ENCODE peak calls at places on chromosomes 13 and 19, in ten cellular contexts. One of them, this sample, is unnamed.

GRCh38 chr19:38213911-38214625 is 10.0 kb downstream of the DPF1 start:
- DNase-seq in G401: no peak
- DNase-seq in NCI-H1092: no peak
- DNase-seq in cardiac fibroblast: peak; percentile 29
- DNase-seq in stimulated activated CD4-positive, alpha-beta T cell treated with anti-CD3 and anti-CD28 coated beads, Interleukin-1b, Interleukin-23, amount 100 ng/mL, for 1 hour: no peak
- DNase-seq in activated CD4-positive, alpha-beta T cell treated with anti-CD3 and anti-CD28 coated beads, Interleukin-2, amount 50 U/mL, for 1 hour: peak; percentile 58
- DNase-seq in choroid plexus epithelial cell: peak; percentile 52
- DNase-seq in RPMI8226: peak; percentile 85
- DNase-seq in activated naive CD8-positive, alpha-beta T cell treated with anti-CD3 and anti-CD28 coated beads, Interleukin-2, amount 50 U/mL, for 24 hours: peak; percentile 77
- DNase-seq in amniotic stem cell: no peak
- DNase-seq in this sample: no peak

GRCh38 chr19:17772172-17772571 is 20.9 kb downstream of the FCHO1 start:
- DNase-seq in NCI-H1092: no peak
- DNase-seq in amniotic stem cell: no peak
- DNase-seq in G401: no peak
- DNase-seq in cardiac fibroblast: no peak
- DNase-seq in activated naive CD8-positive, alpha-beta T cell treated with anti-CD3 and anti-CD28 coated beads, Interleukin-2, amount 50 U/mL, for 24 hours: no peak
- DNase-seq in RPMI8226: peak; percentile 38
- DNase-seq in activated CD4-positive, alpha-beta T cell treated with anti-CD3 and anti-CD28 coated beads, Interleukin-2, amount 50 U/mL, for 1 hour: no peak
- DNase-seq in stimulated activated CD4-positive, alpha-beta T cell treated with anti-CD3 and anti-CD28 coated beads, Interleukin-1b, Interleukin-23, amount 100 ng/mL, for 1 hour: no peak
- DNase-seq in choroid plexus epithelial cell: peak; percentile 43
- DNase-seq in this sample: no peak

GRCh38 chr19:2523630-2524311 is 47.8 kb downstream of the GADD45B start:
- DNase-seq in NCI-H1092: no peak
- DNase-seq in amniotic stem cell: peak; percentile 53
- DNase-seq in stimulated activated CD4-positive, alpha-beta T cell treated with anti-CD3 and anti-CD28 coated beads, Interleukin-1b, Interleukin-23, amount 100 ng/mL, for 1 hour: no peak
- DNase-seq in choroid plexus epithelial cell: peak; percentile 68
- DNase-seq in G401: peak; percentile 61
- DNase-seq in activated naive CD8-positive, alpha-beta T cell treated with anti-CD3 and anti-CD28 coated beads, Interleukin-2, amount 50 U/mL, for 24 hours: no peak
- DNase-seq in RPMI8226: no peak
- DNase-seq in activated CD4-positive, alpha-beta T cell treated with anti-CD3 and anti-CD28 coated beads, Interleukin-2, amount 50 U/mL, for 1 hour: no peak
- DNase-seq in cardiac fibroblast: no peak
- DNase-seq in this sample: no peak

GRCh38 chr19:47267350-47267759 is 7.3 kb upstream of the INAFM1 start:
- DNase-seq in G401: peak; percentile 19
- DNase-seq in activated CD4-positive, alpha-beta T cell treated with anti-CD3 and anti-CD28 coated beads, Interleukin-2, amount 50 U/mL, for 1 hour: no peak
- DNase-seq in stimulated activated CD4-positive, alpha-beta T cell treated with anti-CD3 and anti-CD28 coated beads, Interleukin-1b, Interleukin-23, amount 100 ng/mL, for 1 hour: no peak
- DNase-seq in activated naive CD8-positive, alpha-beta T cell treated with anti-CD3 and anti-CD28 coated beads, Interleukin-2, amount 50 U/mL, for 24 hours: no peak
- DNase-seq in choroid plexus epithelial cell: no peak
- DNase-seq in cardiac fibroblast: no peak
- DNase-seq in RPMI8226: no peak
- DNase-seq in amniotic stem cell: no peak
- DNase-seq in NCI-H1092: no peak
- DNase-seq in this sample: no peak

GRCh38 chr19:50039968-50040367 is 14.2 kb downstream of the ZNF473 start:
- DNase-seq in activated naive CD8-positive, alpha-beta T cell treated with anti-CD3 and anti-CD28 coated beads, Interleukin-2, amount 50 U/mL, for 24 hours: no peak
- DNase-seq in stimulated activated CD4-positive, alpha-beta T cell treated with anti-CD3 and anti-CD28 coated beads, Interleukin-1b, Interleukin-23, amount 100 ng/mL, for 1 hour: no peak
- DNase-seq in activated CD4-positive, alpha-beta T cell treated with anti-CD3 and anti-CD28 coated beads, Interleukin-2, amount 50 U/mL, for 1 hour: no peak
- DNase-seq in cardiac fibroblast: no peak
- DNase-seq in choroid plexus epithelial cell: no peak
- DNase-seq in NCI-H1092: no peak
- DNase-seq in RPMI8226: no peak
- DNase-seq in G401: no peak
- DNase-seq in amniotic stem cell: no peak
- DNase-seq in this sample: no peak

GRCh38 chr19:40362160-40362559 is 13.7 kb downstream of the PLD3 start:
- DNase-seq in cardiac fibroblast: no peak
- DNase-seq in RPMI8226: no peak
- DNase-seq in amniotic stem cell: no peak
- DNase-seq in NCI-H1092: no peak
- DNase-seq in G401: no peak
- DNase-seq in choroid plexus epithelial cell: no peak
- DNase-seq in activated naive CD8-positive, alpha-beta T cell treated with anti-CD3 and anti-CD28 coated beads, Interleukin-2, amount 50 U/mL, for 24 hours: no peak
- DNase-seq in activated CD4-positive, alpha-beta T cell treated with anti-CD3 and anti-CD28 coated beads, Interleukin-2, amount 50 U/mL, for 1 hour: no peak
- DNase-seq in stimulated activated CD4-positive, alpha-beta T cell treated with anti-CD3 and anti-CD28 coated beads, Interleukin-1b, Interleukin-23, amount 100 ng/mL, for 1 hour: no peak
- DNase-seq in this sample: no peak

GRCh38 chr13:76293346-76293745 is 592.9 kb downstream of the KCTD12 start:
- DNase-seq in RPMI8226: no peak
- DNase-seq in NCI-H1092: no peak
- DNase-seq in choroid plexus epithelial cell: peak; percentile 91
- DNase-seq in stimulated activated CD4-positive, alpha-beta T cell treated with anti-CD3 and anti-CD28 coated beads, Interleukin-1b, Interleukin-23, amount 100 ng/mL, for 1 hour: no peak
- DNase-seq in activated CD4-positive, alpha-beta T cell treated with anti-CD3 and anti-CD28 coated beads, Interleukin-2, amount 50 U/mL, for 1 hour: no peak
- DNase-seq in amniotic stem cell: peak; percentile 3
- DNase-seq in activated naive CD8-positive, alpha-beta T cell treated with anti-CD3 and anti-CD28 coated beads, Interleukin-2, amount 50 U/mL, for 24 hours: no peak
- DNase-seq in cardiac fibroblast: peak; percentile 80
- DNase-seq in G401: no peak
- DNase-seq in this sample: no peak

GRCh38 chr19:33443638-33444195 is 70.2 kb downstream of the CEBPG start:
- DNase-seq in cardiac fibroblast: no peak
- DNase-seq in NCI-H1092: no peak
- DNase-seq in amniotic stem cell: no peak
- DNase-seq in stimulated activated CD4-positive, alpha-beta T cell treated with anti-CD3 and anti-CD28 coated beads, Interleukin-1b, Interleukin-23, amount 100 ng/mL, for 1 hour: no peak
- DNase-seq in choroid plexus epithelial cell: no peak
- DNase-seq in activated CD4-positive, alpha-beta T cell treated with anti-CD3 and anti-CD28 coated beads, Interleukin-2, amount 50 U/mL, for 1 hour: no peak
- DNase-seq in activated naive CD8-positive, alpha-beta T cell treated with anti-CD3 and anti-CD28 coated beads, Interleukin-2, amount 50 U/mL, for 24 hours: no peak
- DNase-seq in G401: no peak
- DNase-seq in RPMI8226: no peak
- DNase-seq in this sample: no peak

GRCh38 chr19:29603308-29603707 is 2.8 kb upstream of the POP4 start:
- DNase-seq in NCI-H1092: no peak
- DNase-seq in cardiac fibroblast: no peak
- DNase-seq in amniotic stem cell: no peak
- DNase-seq in RPMI8226: no peak
- DNase-seq in stimulated activated CD4-positive, alpha-beta T cell treated with anti-CD3 and anti-CD28 coated beads, Interleukin-1b, Interleukin-23, amount 100 ng/mL, for 1 hour: no peak
- DNase-seq in G401: no peak
- DNase-seq in choroid plexus epithelial cell: no peak
- DNase-seq in activated CD4-positive, alpha-beta T cell treated with anti-CD3 and anti-CD28 coated beads, Interleukin-2, amount 50 U/mL, for 1 hour: no peak
- DNase-seq in activated naive CD8-positive, alpha-beta T cell treated with anti-CD3 and anti-CD28 coated beads, Interleukin-2, amount 50 U/mL, for 24 hours: no peak
- DNase-seq in this sample: no peak

GRCh38 chr13:109835321-109835720 is 48.9 kb upstream of the IRS2 start:
- DNase-seq in RPMI8226: no peak
- DNase-seq in stimulated activated CD4-positive, alpha-beta T cell treated with anti-CD3 and anti-CD28 coated beads, Interleukin-1b, Interleukin-23, amount 100 ng/mL, for 1 hour: no peak
- DNase-seq in NCI-H1092: no peak
- DNase-seq in activated naive CD8-positive, alpha-beta T cell treated with anti-CD3 and anti-CD28 coated beads, Interleukin-2, amount 50 U/mL, for 24 hours: no peak
- DNase-seq in activated CD4-positive, alpha-beta T cell treated with anti-CD3 and anti-CD28 coated beads, Interleukin-2, amount 50 U/mL, for 1 hour: no peak
- DNase-seq in amniotic stem cell: no peak
- DNase-seq in cardiac fibroblast: peak; percentile 12
- DNase-seq in choroid plexus epithelial cell: peak; percentile 10
- DNase-seq in G401: no peak
- DNase-seq in this sample: no peak

GRCh38 chr19:36837902-36838783 is at the start of gene ZNF790:
- DNase-seq in choroid plexus epithelial cell: peak; percentile 92
- DNase-seq in G401: peak; percentile 95
- DNase-seq in RPMI8226: peak; percentile 71
- DNase-seq in NCI-H1092: peak; percentile 79
- DNase-seq in stimulated activated CD4-positive, alpha-beta T cell treated with anti-CD3 and anti-CD28 coated beads, Interleukin-1b, Interleukin-23, amount 100 ng/mL, for 1 hour: peak; percentile 59
- DNase-seq in amniotic stem cell: peak; percentile 80
- DNase-seq in activated CD4-positive, alpha-beta T cell treated with anti-CD3 and anti-CD28 coated beads, Interleukin-2, amount 50 U/mL, for 1 hour: peak; percentile 77
- DNase-seq in cardiac fibroblast: peak; percentile 95
- DNase-seq in activated naive CD8-positive, alpha-beta T cell treated with anti-CD3 and anti-CD28 coated beads, Interleukin-2, amount 50 U/mL, for 24 hours: peak; percentile 80
- DNase-seq in this sample: peak; percentile 79

GRCh38 chr19:13151605-13152355 is 1.6 kb downstream of the IER2 start:
- DNase-seq in amniotic stem cell: peak; percentile 95
- DNase-seq in cardiac fibroblast: peak; percentile 99
- DNase-seq in G401: peak; percentile 97
- DNase-seq in choroid plexus epithelial cell: peak; percentile 98
- DNase-seq in RPMI8226: peak; percentile 98
- DNase-seq in activated naive CD8-positive, alpha-beta T cell treated with anti-CD3 and anti-CD28 coated beads, Interleukin-2, amount 50 U/mL, for 24 hours: peak; percentile 96
- DNase-seq in NCI-H1092: peak; percentile 94
- DNase-seq in activated CD4-positive, alpha-beta T cell treated with anti-CD3 and anti-CD28 coated beads, Interleukin-2, amount 50 U/mL, for 1 hour: peak; percentile 94
- DNase-seq in stimulated activated CD4-positive, alpha-beta T cell treated with anti-CD3 and anti-CD28 coated beads, Interleukin-1b, Interleukin-23, amount 100 ng/mL, for 1 hour: peak; percentile 87
- DNase-seq in this sample: no peak

GRCh38 chr13:98033277-98034247 is 80.1 kb downstream of the IPO5 start:
- DNase-seq in G401: peak; percentile 43
- DNase-seq in amniotic stem cell: peak; percentile 38
- DNase-seq in activated naive CD8-positive, alpha-beta T cell treated with anti-CD3 and anti-CD28 coated beads, Interleukin-2, amount 50 U/mL, for 24 hours: no peak
- DNase-seq in RPMI8226: peak; percentile 24
- DNase-seq in activated CD4-positive, alpha-beta T cell treated with anti-CD3 and anti-CD28 coated beads, Interleukin-2, amount 50 U/mL, for 1 hour: no peak
- DNase-seq in cardiac fibroblast: peak; percentile 78
- DNase-seq in NCI-H1092: no peak
- DNase-seq in stimulated activated CD4-positive, alpha-beta T cell treated with anti-CD3 and anti-CD28 coated beads, Interleukin-1b, Interleukin-23, amount 100 ng/mL, for 1 hour: no peak
- DNase-seq in choroid plexus epithelial cell: peak; percentile 84
- DNase-seq in this sample: no peak

GRCh38 chr19:56994251-56995017 is 125.4 kb upstream of the USP29 start:
- DNase-seq in activated naive CD8-positive, alpha-beta T cell treated with anti-CD3 and anti-CD28 coated beads, Interleukin-2, amount 50 U/mL, for 24 hours: no peak
- DNase-seq in amniotic stem cell: no peak
- DNase-seq in stimulated activated CD4-positive, alpha-beta T cell treated with anti-CD3 and anti-CD28 coated beads, Interleukin-1b, Interleukin-23, amount 100 ng/mL, for 1 hour: no peak
- DNase-seq in choroid plexus epithelial cell: no peak
- DNase-seq in G401: no peak
- DNase-seq in cardiac fibroblast: no peak
- DNase-seq in NCI-H1092: no peak
- DNase-seq in RPMI8226: no peak
- DNase-seq in activated CD4-positive, alpha-beta T cell treated with anti-CD3 and anti-CD28 coated beads, Interleukin-2, amount 50 U/mL, for 1 hour: no peak
- DNase-seq in this sample: no peak

GRCh38 chr13:35694031-35694430 is 217.5 kb upstream of the MAB21L1 start:
- DNase-seq in activated CD4-positive, alpha-beta T cell treated with anti-CD3 and anti-CD28 coated beads, Interleukin-2, amount 50 U/mL, for 1 hour: no peak
- DNase-seq in stimulated activated CD4-positive, alpha-beta T cell treated with anti-CD3 and anti-CD28 coated beads, Interleukin-1b, Interleukin-23, amount 100 ng/mL, for 1 hour: no peak
- DNase-seq in choroid plexus epithelial cell: no peak
- DNase-seq in activated naive CD8-positive, alpha-beta T cell treated with anti-CD3 and anti-CD28 coated beads, Interleukin-2, amount 50 U/mL, for 24 hours: no peak
- DNase-seq in cardiac fibroblast: no peak
- DNase-seq in RPMI8226: no peak
- DNase-seq in G401: no peak
- DNase-seq in NCI-H1092: no peak
- DNase-seq in amniotic stem cell: no peak
- DNase-seq in this sample: no peak

GRCh38 chr13:40190656-40191100 is 475.8 kb downstream of the FOXO1 start:
- DNase-seq in stimulated activated CD4-positive, alpha-beta T cell treated with anti-CD3 and anti-CD28 coated beads, Interleukin-1b, Interleukin-23, amount 100 ng/mL, for 1 hour: no peak
- DNase-seq in activated CD4-positive, alpha-beta T cell treated with anti-CD3 and anti-CD28 coated beads, Interleukin-2, amount 50 U/mL, for 1 hour: peak; percentile 68
- DNase-seq in choroid plexus epithelial cell: peak; percentile 98
- DNase-seq in G401: no peak
- DNase-seq in RPMI8226: no peak
- DNase-seq in activated naive CD8-positive, alpha-beta T cell treated with anti-CD3 and anti-CD28 coated beads, Interleukin-2, amount 50 U/mL, for 24 hours: peak; percentile 62
- DNase-seq in NCI-H1092: no peak
- DNase-seq in cardiac fibroblast: peak; percentile 85
- DNase-seq in amniotic stem cell: no peak
- DNase-seq in this sample: no peak

GRCh38 chr19:42420055-42420544 is 7.1 kb downstream of the LIPE start:
- DNase-seq in G401: no peak
- DNase-seq in stimulated activated CD4-positive, alpha-beta T cell treated with anti-CD3 and anti-CD28 coated beads, Interleukin-1b, Interleukin-23, amount 100 ng/mL, for 1 hour: peak; percentile 60
- DNase-seq in activated CD4-positive, alpha-beta T cell treated with anti-CD3 and anti-CD28 coated beads, Interleukin-2, amount 50 U/mL, for 1 hour: peak; percentile 80
- DNase-seq in NCI-H1092: no peak
- DNase-seq in RPMI8226: peak; percentile 77
- DNase-seq in cardiac fibroblast: peak; percentile 52
- DNase-seq in choroid plexus epithelial cell: peak; percentile 50
- DNase-seq in activated naive CD8-positive, alpha-beta T cell treated with anti-CD3 and anti-CD28 coated beads, Interleukin-2, amount 50 U/mL, for 24 hours: peak; percentile 80
- DNase-seq in amniotic stem cell: no peak
- DNase-seq in this sample: no peak

GRCh38 chr19:34676697-34677385 is at the start of gene SCGB2B2:
- DNase-seq in activated CD4-positive, alpha-beta T cell treated with anti-CD3 and anti-CD28 coated beads, Interleukin-2, amount 50 U/mL, for 1 hour: peak; percentile 76
- DNase-seq in cardiac fibroblast: no peak
- DNase-seq in stimulated activated CD4-positive, alpha-beta T cell treated with anti-CD3 and anti-CD28 coated beads, Interleukin-1b, Interleukin-23, amount 100 ng/mL, for 1 hour: peak; percentile 50
- DNase-seq in choroid plexus epithelial cell: no peak
- DNase-seq in activated naive CD8-positive, alpha-beta T cell treated with anti-CD3 and anti-CD28 coated beads, Interleukin-2, amount 50 U/mL, for 24 hours: peak; percentile 75
- DNase-seq in G401: peak; percentile 93
- DNase-seq in NCI-H1092: peak; percentile 67
- DNase-seq in RPMI8226: peak; percentile 78
- DNase-seq in amniotic stem cell: no peak
- DNase-seq in this sample: peak; percentile 57

GRCh38 chr13:114073881-114074551 is 58.4 kb downstream of the RASA3 start:
- DNase-seq in cardiac fibroblast: no peak
- DNase-seq in stimulated activated CD4-positive, alpha-beta T cell treated with anti-CD3 and anti-CD28 coated beads, Interleukin-1b, Interleukin-23, amount 100 ng/mL, for 1 hour: no peak
- DNase-seq in RPMI8226: no peak
- DNase-seq in choroid plexus epithelial cell: no peak
- DNase-seq in amniotic stem cell: no peak
- DNase-seq in activated naive CD8-positive, alpha-beta T cell treated with anti-CD3 and anti-CD28 coated beads, Interleukin-2, amount 50 U/mL, for 24 hours: no peak
- DNase-seq in G401: no peak
- DNase-seq in NCI-H1092: no peak
- DNase-seq in activated CD4-positive, alpha-beta T cell treated with anti-CD3 and anti-CD28 coated beads, Interleukin-2, amount 50 U/mL, for 1 hour: no peak
- DNase-seq in this sample: no peak

GRCh38 chr13:86841264-86841663 is 829.9 kb upstream of the SLITRK5 start:
- DNase-seq in G401: no peak
- DNase-seq in stimulated activated CD4-positive, alpha-beta T cell treated with anti-CD3 and anti-CD28 coated beads, Interleukin-1b, Interleukin-23, amount 100 ng/mL, for 1 hour: no peak
- DNase-seq in cardiac fibroblast: no peak
- DNase-seq in activated CD4-positive, alpha-beta T cell treated with anti-CD3 and anti-CD28 coated beads, Interleukin-2, amount 50 U/mL, for 1 hour: no peak
- DNase-seq in amniotic stem cell: no peak
- DNase-seq in activated naive CD8-positive, alpha-beta T cell treated with anti-CD3 and anti-CD28 coated beads, Interleukin-2, amount 50 U/mL, for 24 hours: no peak
- DNase-seq in RPMI8226: no peak
- DNase-seq in choroid plexus epithelial cell: no peak
- DNase-seq in NCI-H1092: no peak
- DNase-seq in this sample: no peak

GRCh38 chr19:2477732-2478191 is 1.8 kb downstream of the GADD45B start:
- DNase-seq in cardiac fibroblast: peak; percentile 70
- DNase-seq in G401: no peak
- DNase-seq in NCI-H1092: no peak
- DNase-seq in RPMI8226: peak; percentile 63
- DNase-seq in activated naive CD8-positive, alpha-beta T cell treated with anti-CD3 and anti-CD28 coated beads, Interleukin-2, amount 50 U/mL, for 24 hours: peak; percentile 40
- DNase-seq in activated CD4-positive, alpha-beta T cell treated with anti-CD3 and anti-CD28 coated beads, Interleukin-2, amount 50 U/mL, for 1 hour: peak; percentile 29
- DNase-seq in stimulated activated CD4-positive, alpha-beta T cell treated with anti-CD3 and anti-CD28 coated beads, Interleukin-1b, Interleukin-23, amount 100 ng/mL, for 1 hour: no peak
- DNase-seq in choroid plexus epithelial cell: peak; percentile 71
- DNase-seq in amniotic stem cell: no peak
- DNase-seq in this sample: no peak

GRCh38 chr19:43148233-43148632 is 38.1 kb downstream of the PSG5 start:
- DNase-seq in RPMI8226: no peak
- DNase-seq in activated CD4-positive, alpha-beta T cell treated with anti-CD3 and anti-CD28 coated beads, Interleukin-2, amount 50 U/mL, for 1 hour: no peak
- DNase-seq in activated naive CD8-positive, alpha-beta T cell treated with anti-CD3 and anti-CD28 coated beads, Interleukin-2, amount 50 U/mL, for 24 hours: no peak
- DNase-seq in choroid plexus epithelial cell: peak; percentile 86
- DNase-seq in amniotic stem cell: no peak
- DNase-seq in G401: no peak
- DNase-seq in stimulated activated CD4-positive, alpha-beta T cell treated with anti-CD3 and anti-CD28 coated beads, Interleukin-1b, Interleukin-23, amount 100 ng/mL, for 1 hour: no peak
- DNase-seq in cardiac fibroblast: peak; percentile 51
- DNase-seq in NCI-H1092: no peak
- DNase-seq in this sample: no peak

GRCh38 chr13:42485272-42485671 is 88.7 kb upstream of the TNFSF11 start:
- DNase-seq in activated CD4-positive, alpha-beta T cell treated with anti-CD3 and anti-CD28 coated beads, Interleukin-2, amount 50 U/mL, for 1 hour: no peak
- DNase-seq in cardiac fibroblast: no peak
- DNase-seq in NCI-H1092: no peak
- DNase-seq in activated naive CD8-positive, alpha-beta T cell treated with anti-CD3 and anti-CD28 coated beads, Interleukin-2, amount 50 U/mL, for 24 hours: no peak
- DNase-seq in choroid plexus epithelial cell: peak; percentile 29
- DNase-seq in RPMI8226: no peak
- DNase-seq in G401: no peak
- DNase-seq in stimulated activated CD4-positive, alpha-beta T cell treated with anti-CD3 and anti-CD28 coated beads, Interleukin-1b, Interleukin-23, amount 100 ng/mL, for 1 hour: no peak
- DNase-seq in amniotic stem cell: no peak
- DNase-seq in this sample: no peak

GRCh38 chr19:17943284-17944221 is 10.7 kb downstream of the CCDC124 start:
- DNase-seq in activated naive CD8-positive, alpha-beta T cell treated with anti-CD3 and anti-CD28 coated beads, Interleukin-2, amount 50 U/mL, for 24 hours: no peak
- DNase-seq in stimulated activated CD4-positive, alpha-beta T cell treated with anti-CD3 and anti-CD28 coated beads, Interleukin-1b, Interleukin-23, amount 100 ng/mL, for 1 hour: no peak
- DNase-seq in amniotic stem cell: no peak
- DNase-seq in choroid plexus epithelial cell: no peak
- DNase-seq in cardiac fibroblast: no peak
- DNase-seq in G401: no peak
- DNase-seq in NCI-H1092: no peak
- DNase-seq in RPMI8226: no peak
- DNase-seq in activated CD4-positive, alpha-beta T cell treated with anti-CD3 and anti-CD28 coated beads, Interleukin-2, amount 50 U/mL, for 1 hour: no peak
- DNase-seq in this sample: no peak